ENCODE peak calls at places on chromosomes 5 and 9, in five cellular contexts. Z is lower lobe of right lung, B is progenitor cell of endocrine pancreas, F is thyroid gland, U is fibroblast of lung. M is an unnamed sample.

GRCh38 chr5:135239461-135240282 is 159.4 kb downstream of the MACROH2A1 start:
- DNase-seq in Z (no peak), B (no peak), F (peak), U (peak), M (no peak)

GRCh38 chr5:179312557-179313235 is 32.6 kb downstream of the ADAMTS2 start:
- DNase-seq in Z (no peak), B (no peak), F (no peak), U (no peak), M (no peak)

GRCh38 chr9:132748450-132748849 is 78.2 kb downstream of the GTF3C4 start:
- DNase-seq in Z (no peak), B (no peak), F (no peak), U (no peak), M (no peak)

GRCh38 chr5:174306345-174307030 is 261.0 kb downstream of the NSG2 start:
- DNase-seq in Z (no peak), B (no peak), F (no peak), U (peak), M (no peak)

GRCh38 chr9:137297966-137298365 is 4.1 kb downstream of the NRARP start:
- DNase-seq in Z (no peak), B (no peak), F (no peak), U (no peak), M (no peak)

GRCh38 chr9:122474561-122474960 is 3.2 kb downstream of the OR1J1 start:
- DNase-seq in Z (no peak), B (no peak), F (no peak), U (no peak), M (no peak)

GRCh38 chr5:180803181-180804128 is 849 bp upstream of the MGAT1 start:
- DNase-seq in Z (peak), B (no peak), F (no peak), U (no peak), M (no peak)

GRCh38 chr5:132387649-132388117 is 18.2 kb downstream of the SLC22A5 start:
- DNase-seq in Z (peak), B (no peak), F (peak), U (peak), M (peak)

GRCh38 chr5:760363-761205 is 23.9 kb downstream of the ZDHHC11B start:
- DNase-seq in Z (no peak), B (no peak), F (no peak), U (no peak), M (no peak)

GRCh38 chr5:74945561-74946165 is 79.5 kb upstream of the FAM169A start:
- DNase-seq in Z (no peak), B (no peak), F (no peak), U (no peak), M (no peak)

GRCh38 chr9:125564641-125565040 is 142.4 kb downstream of the MAPKAP1 start:
- DNase-seq in Z (no peak), B (no peak), F (no peak), U (peak), M (no peak)

GRCh38 chr5:99929806-99930135 is 605.4 kb upstream of the FAM174A start:
- DNase-seq in Z (no peak), B (no peak), F (no peak), U (no peak), M (no peak)

GRCh38 chr5:34598177-34598794 is 57.8 kb upstream of the RAI14 start:
- DNase-seq in Z (no peak), B (no peak), F (no peak), U (peak), M (no peak)

GRCh38 chr9:126491256-126491879 is 122.4 kb upstream of the LMX1B start:
- DNase-seq in Z (no peak), B (no peak), F (peak), U (peak), M (peak)

GRCh38 chr9:135948873-135949665 is 12.1 kb downstream of the UBAC1 start:
- DNase-seq in Z (no peak), B (no peak), F (no peak), U (no peak), M (no peak)

GRCh38 chr9:121440265-121440664 is 59.4 kb downstream of the GGTA1 start:
- DNase-seq in Z (no peak), B (no peak), F (no peak), U (no peak), M (no peak)

GRCh38 chr5:37557734-37558293 is 178.7 kb downstream of the WDR70 start:
- DNase-seq in Z (no peak), B (no peak), F (no peak), U (no peak), M (no peak)

GRCh38 chr5:146400206-146400605 is 46.9 kb upstream of the TCERG1 start:
- DNase-seq in Z (no peak), B (no peak), F (no peak), U (no peak), M (no peak)

GRCh38 chr5:52705720-52706119 is 82.0 kb upstream of the ITGA1 start:
- DNase-seq in Z (no peak), B (no peak), F (no peak), U (no peak), M (no peak)

GRCh38 chr5:116442095-116442534 is 132.5 kb downstream of the SEMA6A start:
- DNase-seq in Z (no peak), B (no peak), F (peak), U (peak), M (peak)

GRCh38 chr5:75648712-75649111 is 37.5 kb downstream of the ANKDD1B start:
- DNase-seq in Z (no peak), B (no peak), F (no peak), U (no peak), M (no peak)

GRCh38 chr5:176420972-176421544 is 4.7 kb upstream of the CLTB start:
- DNase-seq in Z (no peak), B (no peak), F (no peak), U (no peak), M (no peak)

GRCh38 chr9:70479880-70480291 is 65.4 kb upstream of the KLF9 start:
- DNase-seq in Z (peak), B (no peak), F (peak), U (peak), M (peak)

GRCh38 chr5:134136771-134137170 is 22.3 kb downstream of the TCF7 start:
- DNase-seq in Z (peak), B (no peak), F (no peak), U (no peak), M (no peak)

GRCh38 chr9:16726718-16727451 is 143.6 kb downstream of the BNC2 start:
- DNase-seq in Z (peak), B (peak), F (peak), U (peak), M (peak)

GRCh38 chr5:1511651-1512540 is 11.9 kb downstream of the LPCAT1 start:
- DNase-seq in Z (no peak), B (peak), F (no peak), U (peak), M (peak)

GRCh38 chr9:35618854-35619799 is 914 bp upstream of the CD72 start:
- DNase-seq in Z (no peak), B (no peak), F (no peak), U (no peak), M (no peak)

GRCh38 chr5:12659675-12660074 is 755.4 kb upstream of the CTNND2 start:
- DNase-seq in Z (no peak), B (no peak), F (no peak), U (no peak), M (no peak)

GRCh38 chr5:108661590-108662219 is 86.0 kb upstream of the FER start:
- DNase-seq in Z (no peak), B (no peak), F (no peak), U (peak), M (no peak)

GRCh38 chr5:150544606-150545219 is 36.8 kb downstream of the NDST1 start:
- DNase-seq in Z (peak), B (peak), F (peak), U (peak), M (peak)

GRCh38 chr9:134533850-134534585 is 107.6 kb upstream of the COL5A1 start:
- DNase-seq in Z (no peak), B (no peak), F (no peak), U (peak), M (no peak)

M was measured in body of pancreas.